ENCODE peak calls at places on chromosomes 5 and 9, in five cellular contexts. L is uterus, W is heart left ventricle, Q is breast epithelium, Z is Peyer's patch. I is an unnamed sample.

GRCh38 chr9:12933957-12934356 is 159.1 kb downstream of the LURAP1L start:
- DNase-seq in W (no peak), Q (no peak), L (no peak), Z (no peak), I (no peak)

GRCh38 chr5:35374584-35374983 is 144.3 kb upstream of the PRLR start:
- DNase-seq in L (no peak), W (no peak), Q (no peak), Z (no peak), I (no peak)

GRCh38 chr9:134061688-134062371 is 6.0 kb downstream of the BRD3 start:
- DNase-seq in W (no peak), L (no peak), Q (no peak), Z (peak; percentile 42), I (no peak)

GRCh38 chr5:1068204-1068894 is 43.5 kb downstream of the SLC12A7 start:
- DNase-seq in Q (no peak), L (no peak), Z (no peak), W (peak; percentile 78), I (no peak)

GRCh38 chr5:145233461-145233860 is 601.7 kb downstream of the PRELID2 start:
- DNase-seq in W (no peak), L (no peak), Q (no peak), Z (no peak), I (no peak)

GRCh38 chr5:52657231-52657645 is 130.5 kb upstream of the ITGA1 start:
- DNase-seq in Q (no peak), L (no peak), Z (no peak), W (no peak), I (no peak)

GRCh38 chr5:15768936-15769335 is 269.0 kb downstream of the FBXL7 start:
- DNase-seq in Z (no peak), W (no peak), Q (no peak), L (no peak), I (no peak)

GRCh38 chr9:92438900-92439526 is 14.7 kb upstream of the OMD start:
- DNase-seq in Z (no peak), Q (no peak), W (no peak), L (no peak), I (no peak)

GRCh38 chr5:123450641-123451421 is 27.6 kb upstream of the CEP120 start:
- DNase-seq in Q (no peak), W (no peak), Z (no peak), L (peak; percentile 18), I (no peak)

GRCh38 chr5:158691576-158691975 is 408.1 kb downstream of the EBF1 start:
- DNase-seq in Z (no peak), L (no peak), Q (no peak), W (no peak), I (no peak)

GRCh38 chr5:133941456-133942196 is 26.8 kb downstream of the C5orf15 start:
- DNase-seq in Z (peak; percentile 6), L (no peak), W (no peak), Q (no peak), I (no peak)

GRCh38 chr5:107576736-107577440 is 93.8 kb downstream of the EFNA5 start:
- DNase-seq in W (no peak), Q (no peak), Z (no peak), L (no peak), I (no peak)

GRCh38 chr5:179621551-179621971 is 1.9 kb downstream of the HNRNPH1 start:
- DNase-seq in L (no peak), W (peak; percentile 9), Q (no peak), Z (peak; percentile 27), I (no peak)

GRCh38 chr5:179618923-179619554 is 4.4 kb downstream of the HNRNPH1 start:
- DNase-seq in L (no peak), Q (no peak), W (no peak), Z (peak; percentile 10), I (no peak)

GRCh38 chr5:179620293-179620692 is 3.2 kb downstream of the HNRNPH1 start:
- DNase-seq in W (no peak), Z (no peak), Q (no peak), L (no peak), I (no peak)

GRCh38 chr5:179620703-179621350 is 2.6 kb downstream of the HNRNPH1 start:
- DNase-seq in Z (no peak), Q (no peak), L (no peak), W (peak; percentile 3), I (no peak)

DNA sequence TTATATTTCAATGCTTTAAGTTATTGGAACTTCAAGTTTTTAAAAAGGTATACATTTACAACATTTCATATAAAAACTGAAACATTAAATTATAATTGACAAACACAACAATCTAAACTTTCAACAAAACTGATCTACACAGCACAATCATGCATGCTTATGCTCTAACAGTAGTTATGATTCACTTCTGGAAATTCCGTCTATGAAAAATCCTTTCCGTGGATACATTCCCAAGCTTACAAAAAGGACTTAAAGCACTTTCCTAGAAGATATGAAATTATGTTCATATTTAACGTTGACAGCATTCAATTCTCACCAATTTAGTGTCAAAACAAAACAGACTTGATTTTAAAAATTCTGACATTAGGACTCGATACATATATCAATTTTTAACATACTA is 3.7 kb downstream of the HNRNPH1 start:
- DNase-seq in Z (no peak), W (no peak), Q (no peak), L (no peak), I (no peak)
- H3K4me1 ChIP-seq in Z (peaks cover 48% of the 10 kb centered on the region), W (peaks cover 17% of the 10 kb centered on the region), Q (peaks cover 34% of the 10 kb centered on the region), L (peaks cover 20% of the 10 kb centered on the region), I (peaks cover 69% of the 10 kb centered on the region)

GRCh38 chr5:142108432-142109355 is at the start of gene NDFIP1:
- DNase-seq in Z (peak; percentile 93), Q (peak; percentile 75), W (peak; percentile 90), L (peak; percentile 74), I (peak; percentile 22)

GRCh38 chr5:142110046-142110531 is 1.5 kb downstream of the NDFIP1 start:
- DNase-seq in L (peak; percentile 26), Z (no peak), W (no peak), Q (no peak), I (no peak)

GRCh38 chr5:142107729-142108431 is 699 bp upstream of the NDFIP1 start:
- DNase-seq in W (no peak), L (no peak), Z (no peak), Q (no peak), I (no peak)

GRCh38 chr5:142109356-142110045 is 922 bp downstream of the NDFIP1 start:
- DNase-seq in W (no peak), L (peak; percentile 22), Q (no peak), Z (no peak), I (no peak)

GRCh38 chr5:142110988-142111687 is 2.6 kb downstream of the NDFIP1 start:
- DNase-seq in W (no peak), Q (no peak), L (no peak), Z (no peak), I (no peak)
- H3K4me3 ChIP-seq in W (no peak overlapping the region), Q (peak overlapping the region; percentile 58), L (no peak overlapping the region), Z (peak overlapping the region; percentile 95), I (peak overlapping the region; percentile 89)

DNA sequence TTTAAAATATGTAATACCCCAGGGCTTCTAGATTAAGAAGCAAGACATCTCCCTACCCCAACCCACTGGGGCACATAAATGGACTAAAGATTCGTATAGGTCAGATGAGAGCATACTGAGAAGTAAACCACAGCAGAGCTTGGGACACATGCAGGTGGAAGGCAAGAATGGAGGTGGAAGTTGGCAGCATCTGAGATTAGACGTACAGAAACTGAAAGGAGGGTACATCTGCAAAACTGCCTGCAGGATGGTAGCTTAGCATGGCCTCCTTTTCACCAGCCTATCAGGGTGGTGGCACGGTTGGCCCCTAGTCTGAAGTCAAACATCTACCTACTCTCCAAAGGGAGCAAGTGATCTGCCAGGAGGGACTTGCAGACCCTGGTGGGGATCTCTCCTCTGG is 181.8 kb downstream of the TSSK1B start:
- DNase-seq in Z (no peak), W (no peak), L (no peak), Q (no peak), I (no peak)
- H3K4me1 ChIP-seq in Z (no peaks in the 10 kb centered on the region), W (peaks cover 18% of the 10 kb centered on the region), L (no peaks in the 10 kb centered on the region), Q (no peaks in the 10 kb centered on the region), I (no peaks in the 10 kb centered on the region)

GRCh38 chr9:130243015-130243881 is 22.3 kb upstream of the HMCN2 start:
- DNase-seq in Z (peak; percentile 83), Q (peak; percentile 41), W (peak; percentile 59), L (peak; percentile 82), I (peak; percentile 42)

GRCh38 chr9:130245474-130245873 is 20.1 kb upstream of the HMCN2 start:
- DNase-seq in Q (no peak), Z (no peak), L (no peak), W (no peak), I (no peak)

GRCh38 chr9:130242270-130243014 is 23.1 kb upstream of the HMCN2 start:
- DNase-seq in L (no peak), Q (no peak), Z (no peak), W (no peak), I (no peak)

GRCh38 chr9:130244548-130245165 is 20.9 kb upstream of the HMCN2 start:
- DNase-seq in Q (no peak), W (no peak), L (no peak), Z (no peak), I (no peak)

GRCh38 chr9:130243882-130244170 is 21.7 kb upstream of the HMCN2 start:
- DNase-seq in Z (no peak), Q (no peak), L (no peak), W (no peak), I (no peak)
- H3K4me3 ChIP-seq in Z (no peak overlapping the region), Q (no peak overlapping the region), L (no peak overlapping the region), W (no peak overlapping the region), I (no peak overlapping the region)

DNA sequence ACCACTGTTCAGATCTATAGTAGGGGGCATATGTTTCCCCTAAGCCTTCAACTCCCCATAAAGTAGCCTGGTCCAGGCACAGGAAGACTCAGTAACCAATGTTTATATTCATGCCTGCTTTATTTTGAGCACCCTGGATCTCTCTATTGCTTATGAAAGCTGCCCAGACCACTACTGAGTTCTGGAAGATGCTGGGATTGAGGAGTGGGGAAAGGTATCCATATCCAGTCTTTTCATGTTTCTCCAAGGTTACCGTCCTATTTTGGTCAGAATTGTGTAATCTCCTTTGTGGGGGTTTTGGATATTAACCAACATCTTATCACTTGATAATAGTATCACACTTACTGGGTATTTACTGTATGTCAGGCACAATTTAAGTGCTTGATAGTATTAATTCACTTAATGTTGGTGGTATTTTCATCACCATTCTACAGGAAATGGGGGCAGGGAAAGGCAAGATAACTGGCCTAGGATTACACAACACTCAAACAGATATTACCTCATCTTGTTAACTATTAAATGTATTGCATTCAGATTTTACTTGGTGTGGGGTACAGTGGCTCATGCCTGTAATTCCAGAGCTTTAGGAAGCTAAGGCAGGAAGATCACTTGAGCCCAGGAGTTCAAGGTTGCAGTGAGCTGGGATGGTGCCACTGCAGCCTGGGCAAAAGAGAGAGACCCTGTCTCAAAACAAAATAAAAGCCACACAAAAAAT is 36.3 kb downstream of the RUSC2 start:
- DNase-seq in Z (no peak), W (no peak), Q (no peak), L (no peak), I (no peak)
- H3K4me1 ChIP-seq in Z (peaks cover 5% of the 10 kb centered on the region), W (no peaks in the 10 kb centered on the region), Q (peaks cover 15% of the 10 kb centered on the region), L (peaks cover 6% of the 10 kb centered on the region), I (peaks cover 48% of the 10 kb centered on the region)

DNA sequence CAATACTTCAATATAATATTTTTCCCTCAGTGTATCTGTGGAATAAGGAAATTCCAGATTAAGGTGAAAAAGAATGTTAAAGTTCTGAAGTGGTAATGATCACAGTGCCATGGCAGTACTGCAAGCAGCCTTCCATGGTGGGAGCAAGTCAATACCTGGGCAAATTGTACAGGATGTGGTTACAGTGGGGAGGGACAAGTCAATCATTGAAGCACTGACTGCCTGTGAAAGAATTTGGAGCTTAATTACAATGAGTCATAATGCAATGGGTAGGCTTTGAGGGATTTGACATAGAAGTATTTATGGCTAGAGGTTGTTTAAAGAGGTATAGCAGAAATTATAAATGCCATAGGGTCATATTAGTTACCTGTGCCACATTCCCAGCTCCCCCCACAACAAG is 786.5 kb upstream of the ACO1 start:
- DNase-seq in W (no peak), L (no peak), Q (no peak), Z (no peak), I (no peak)
- H3K4me3 ChIP-seq in W (no peak overlapping the region), L (no peak overlapping the region), Q (no peak overlapping the region), Z (no peak overlapping the region), I (no peak overlapping the region)